ENCODE peak calls at places on chromosomes 13 and 19, in five cellular contexts. One of them, this sample, is unnamed.

GRCh38 chr19:10368101-10368803 is 12.1 kb downstream of the TYK2 start:
- ATAC-seq in foreskin keratinocyte: no peak
- ATAC-seq in natural killer cell: no peak
- ATAC-seq in upper lobe of left lung: no peak
- ATAC-seq in HCT116: peak; percentile 47
- ATAC-seq in this sample: no peak

GRCh38 chr19:6963259-6963852 is 57.9 kb downstream of the MBD3L2B start:
- ATAC-seq in foreskin keratinocyte: no peak
- ATAC-seq in natural killer cell: no peak
- ATAC-seq in upper lobe of left lung: no peak
- ATAC-seq in HCT116: no peak
- ATAC-seq in this sample: no peak

GRCh38 chr13:90746230-90746629 is 601.3 kb upstream of the MIR17HG start:
- ATAC-seq in foreskin keratinocyte: no peak
- ATAC-seq in natural killer cell: no peak
- ATAC-seq in upper lobe of left lung: no peak
- ATAC-seq in HCT116: no peak
- ATAC-seq in this sample: no peak

GRCh38 chr19:36151144-36152051 is 849 bp downstream of the COX7A1 start:
- ATAC-seq in foreskin keratinocyte: no peak
- ATAC-seq in natural killer cell: no peak
- ATAC-seq in upper lobe of left lung: peak; percentile 64
- ATAC-seq in HCT116: no peak
- ATAC-seq in this sample: peak; percentile 65

GRCh38 chr13:112182831-112183543 is 116.0 kb downstream of the SOX1 start:
- ATAC-seq in foreskin keratinocyte: no peak
- ATAC-seq in natural killer cell: no peak
- ATAC-seq in upper lobe of left lung: peak; percentile 58
- ATAC-seq in HCT116: no peak
- ATAC-seq in this sample: no peak

GRCh38 chr13:70568571-70568970 is 460.3 kb upstream of the KLHL1 start:
- ATAC-seq in foreskin keratinocyte: no peak
- ATAC-seq in natural killer cell: no peak
- ATAC-seq in upper lobe of left lung: no peak
- ATAC-seq in HCT116: no peak
- ATAC-seq in this sample: no peak

GRCh38 chr19:11673608-11674041 is 65.1 kb downstream of the ZNF823 start:
- ATAC-seq in foreskin keratinocyte: no peak
- ATAC-seq in natural killer cell: peak; percentile 38
- ATAC-seq in upper lobe of left lung: peak; percentile 87
- ATAC-seq in HCT116: peak; percentile 58
- ATAC-seq in this sample: peak; percentile 85

GRCh38 chr13:99628442-99628841 is 127.2 kb downstream of the TM9SF2 start:
- ATAC-seq in foreskin keratinocyte: no peak
- ATAC-seq in natural killer cell: no peak
- ATAC-seq in upper lobe of left lung: no peak
- ATAC-seq in HCT116: no peak
- ATAC-seq in this sample: no peak

GRCh38 chr19:18290250-18291018 is 9.0 kb upstream of the JUND start:
- ATAC-seq in foreskin keratinocyte: no peak
- ATAC-seq in natural killer cell: peak; percentile 50
- ATAC-seq in upper lobe of left lung: no peak
- ATAC-seq in HCT116: no peak
- ATAC-seq in this sample: no peak

GRCh38 chr13:112851107-112852046 is 117.6 kb upstream of the MCF2L start:
- ATAC-seq in foreskin keratinocyte: no peak
- ATAC-seq in natural killer cell: no peak
- ATAC-seq in upper lobe of left lung: no peak
- ATAC-seq in HCT116: no peak
- ATAC-seq in this sample: no peak

GRCh38 chr19:956747-957451 is 27.2 kb upstream of the WDR18 start:
- ATAC-seq in foreskin keratinocyte: no peak
- ATAC-seq in natural killer cell: no peak
- ATAC-seq in upper lobe of left lung: no peak
- ATAC-seq in HCT116: peak; percentile 53
- ATAC-seq in this sample: no peak

GRCh38 chr19:14440049-14440448 is 6.9 kb downstream of the PKN1 start:
- ATAC-seq in foreskin keratinocyte: no peak
- ATAC-seq in natural killer cell: peak; percentile 63
- ATAC-seq in upper lobe of left lung: peak; percentile 77
- ATAC-seq in HCT116: no peak
- ATAC-seq in this sample: peak; percentile 40

GRCh38 chr19:1844536-1845515 is 3.5 kb downstream of the REXO1 start:
- ATAC-seq in foreskin keratinocyte: no peak
- ATAC-seq in natural killer cell: no peak
- ATAC-seq in upper lobe of left lung: no peak
- ATAC-seq in HCT116: no peak
- ATAC-seq in this sample: no peak

GRCh38 chr19:40208602-40209001 is 9.6 kb downstream of the TTC9B start:
- ATAC-seq in foreskin keratinocyte: no peak
- ATAC-seq in natural killer cell: no peak
- ATAC-seq in upper lobe of left lung: no peak
- ATAC-seq in HCT116: no peak
- ATAC-seq in this sample: no peak

GRCh38 chr13:29513981-29514719 is 81.3 kb downstream of the SLC7A1 start:
- ATAC-seq in foreskin keratinocyte: no peak
- ATAC-seq in natural killer cell: no peak
- ATAC-seq in upper lobe of left lung: peak; percentile 9
- ATAC-seq in HCT116: no peak
- ATAC-seq in this sample: no peak

DNA sequence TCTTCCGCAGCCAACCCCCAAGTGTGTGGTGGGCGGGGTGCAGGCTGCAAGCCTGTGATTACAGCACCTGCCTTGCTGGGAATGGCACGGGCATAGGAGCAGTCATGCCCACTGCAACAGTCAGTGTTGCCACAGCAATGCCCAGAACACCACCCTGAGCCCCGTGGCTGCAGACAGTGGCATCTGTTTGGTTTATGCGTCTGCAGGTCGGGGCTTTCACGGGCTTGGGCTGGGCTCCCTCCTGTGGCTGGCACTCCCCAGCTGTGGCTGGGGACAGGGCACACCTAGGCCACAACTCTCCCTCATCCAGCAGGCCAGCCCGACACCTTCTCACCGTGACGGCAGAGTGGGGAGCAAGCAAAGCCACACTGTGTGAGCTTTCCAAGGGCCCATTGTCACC is 115.3 kb upstream of the C1QTNF9B start:
- ATAC-seq in foreskin keratinocyte: no peak
- ATAC-seq in natural killer cell: peak; percentile 68
- ATAC-seq in upper lobe of left lung: no peak
- ATAC-seq in HCT116: no peak
- ATAC-seq in this sample: no peak
- TF ChIP-seq CTCF in foreskin keratinocyte: no peak
- TF ChIP-seq CTCF in natural killer cell: no peak
- TF ChIP-seq CTCF in upper lobe of left lung: no peak
- TF ChIP-seq CTCF in HCT116: no peak
- TF ChIP-seq CTCF in this sample: no peak

DNA sequence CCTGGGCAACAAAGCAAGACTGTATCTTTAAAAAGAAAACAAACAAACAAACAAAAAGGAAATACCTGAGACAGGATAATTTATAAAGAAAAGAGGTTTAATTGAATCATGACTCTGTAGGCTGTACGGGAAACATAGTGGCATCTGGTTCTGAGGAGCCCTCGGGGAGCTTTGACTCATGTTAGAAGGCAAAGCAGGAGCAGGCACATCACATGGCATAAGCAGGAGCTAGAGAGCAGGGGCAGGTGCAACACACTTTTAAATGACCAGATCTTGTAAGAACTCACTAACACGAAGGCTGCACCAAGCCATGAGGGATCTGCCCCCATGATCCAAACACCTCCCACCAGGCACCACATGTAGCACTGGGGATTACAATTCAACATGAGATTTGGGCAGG is 13.2 kb upstream of the OR10H2 start:
- ATAC-seq in foreskin keratinocyte: no peak
- ATAC-seq in natural killer cell: no peak
- ATAC-seq in upper lobe of left lung: no peak
- ATAC-seq in HCT116: no peak
- ATAC-seq in this sample: no peak
- TF ChIP-seq CTCF in foreskin keratinocyte: no peak
- TF ChIP-seq CTCF in natural killer cell: no peak
- TF ChIP-seq CTCF in upper lobe of left lung: no peak
- TF ChIP-seq CTCF in HCT116: no peak
- TF ChIP-seq CTCF in this sample: no peak

GRCh38 chr19:50255115-50255514 is 51.7 kb downstream of the MYH14 start:
- ATAC-seq in foreskin keratinocyte: no peak
- ATAC-seq in natural killer cell: no peak
- ATAC-seq in upper lobe of left lung: no peak
- ATAC-seq in HCT116: no peak
- ATAC-seq in this sample: no peak
- TF ChIP-seq CTCF in foreskin keratinocyte: no peak
- TF ChIP-seq CTCF in natural killer cell: no peak
- TF ChIP-seq CTCF in upper lobe of left lung: no peak
- TF ChIP-seq CTCF in HCT116: peak; percentile 16
- TF ChIP-seq CTCF in this sample: no peak

GRCh38 chr13:95707035-95707434 is 30.1 kb downstream of the DNAJC3 start:
- ATAC-seq in foreskin keratinocyte: no peak
- ATAC-seq in natural killer cell: peak; percentile 18
- ATAC-seq in upper lobe of left lung: no peak
- ATAC-seq in HCT116: no peak
- ATAC-seq in this sample: no peak

GRCh38 chr13:95708390-95708774 is 31.4 kb downstream of the DNAJC3 start:
- ATAC-seq in foreskin keratinocyte: no peak
- ATAC-seq in natural killer cell: no peak
- ATAC-seq in upper lobe of left lung: no peak
- ATAC-seq in HCT116: no peak
- ATAC-seq in this sample: no peak

GRCh38 chr13:95706356-95706755 is 29.4 kb downstream of the DNAJC3 start:
- ATAC-seq in foreskin keratinocyte: no peak
- ATAC-seq in natural killer cell: no peak
- ATAC-seq in upper lobe of left lung: no peak
- ATAC-seq in HCT116: no peak
- ATAC-seq in this sample: no peak

GRCh38 chr13:95707442-95708389 is 30.8 kb downstream of the DNAJC3 start:
- ATAC-seq in foreskin keratinocyte: no peak
- ATAC-seq in natural killer cell: no peak
- ATAC-seq in upper lobe of left lung: peak; percentile 80
- ATAC-seq in HCT116: no peak
- ATAC-seq in this sample: no peak

GRCh38 chr13:95704510-95704909 is 27.6 kb downstream of the DNAJC3 start:
- ATAC-seq in foreskin keratinocyte: peak; percentile 35
- ATAC-seq in natural killer cell: no peak
- ATAC-seq in upper lobe of left lung: no peak
- ATAC-seq in HCT116: peak; percentile 72
- ATAC-seq in this sample: no peak
- TF ChIP-seq CTCF in foreskin keratinocyte: peak; percentile 51
- TF ChIP-seq CTCF in natural killer cell: no peak
- TF ChIP-seq CTCF in upper lobe of left lung: peak; percentile 14
- TF ChIP-seq CTCF in HCT116: peak; percentile 43
- TF ChIP-seq CTCF in this sample: no peak

DNA sequence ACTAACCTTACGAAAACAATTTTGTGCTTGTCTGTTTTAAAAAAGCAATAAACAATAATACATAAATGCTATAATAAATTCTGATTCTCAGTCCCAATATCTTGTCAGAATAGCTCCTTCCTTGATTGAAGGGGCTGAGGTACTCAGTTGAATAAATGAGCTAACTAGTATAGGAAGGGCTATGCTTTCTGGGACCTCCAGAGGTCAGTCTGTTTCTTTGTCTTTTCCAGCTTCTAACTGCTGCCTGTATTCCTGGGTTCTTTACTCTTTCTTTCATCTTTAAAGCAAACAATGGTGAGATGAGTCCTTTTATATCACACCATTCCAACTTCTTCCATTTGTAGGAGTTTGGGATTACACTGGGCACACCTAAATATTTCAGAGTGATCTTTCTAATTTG is 1297.0 kb upstream of the ATXN8OS start:
- ATAC-seq in foreskin keratinocyte: no peak
- ATAC-seq in natural killer cell: no peak
- ATAC-seq in upper lobe of left lung: no peak
- ATAC-seq in HCT116: peak; percentile 60
- ATAC-seq in this sample: no peak
- TF ChIP-seq CTCF in foreskin keratinocyte: no peak
- TF ChIP-seq CTCF in natural killer cell: no peak
- TF ChIP-seq CTCF in upper lobe of left lung: no peak
- TF ChIP-seq CTCF in HCT116: no peak
- TF ChIP-seq CTCF in this sample: no peak

GRCh38 chr13:27708325-27708724 is 84.0 kb upstream of the GSX1 start:
- ATAC-seq in foreskin keratinocyte: no peak
- ATAC-seq in natural killer cell: no peak
- ATAC-seq in upper lobe of left lung: no peak
- ATAC-seq in HCT116: no peak
- ATAC-seq in this sample: no peak

GRCh38 chr13:27713767-27714166 is 78.5 kb upstream of the GSX1 start:
- ATAC-seq in foreskin keratinocyte: no peak
- ATAC-seq in natural killer cell: no peak
- ATAC-seq in upper lobe of left lung: no peak
- ATAC-seq in HCT116: no peak
- ATAC-seq in this sample: no peak

GRCh38 chr13:27709779-27710178 is 82.5 kb upstream of the GSX1 start:
- ATAC-seq in foreskin keratinocyte: no peak
- ATAC-seq in natural killer cell: no peak
- ATAC-seq in upper lobe of left lung: no peak
- ATAC-seq in HCT116: no peak
- ATAC-seq in this sample: no peak

DNA sequence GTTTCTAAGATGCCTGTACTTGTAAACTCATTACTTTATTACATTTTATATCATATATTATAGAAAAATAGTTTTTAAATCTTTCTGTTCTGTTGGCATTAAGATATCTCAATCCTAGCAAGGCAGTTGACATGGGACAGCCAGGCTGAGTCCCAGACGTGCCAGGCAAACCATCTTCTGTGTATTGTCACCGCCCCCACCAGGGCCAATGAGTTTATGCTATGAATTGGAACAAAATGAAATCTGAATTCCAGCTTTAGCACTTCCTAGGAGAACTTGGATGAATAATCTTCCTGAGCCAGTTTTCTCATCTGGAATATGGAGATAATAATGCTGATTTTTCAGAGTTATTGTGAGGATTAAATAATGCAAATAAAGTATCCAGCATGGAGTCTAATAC is 79.9 kb upstream of the GSX1 start:
- ATAC-seq in foreskin keratinocyte: no peak
- ATAC-seq in natural killer cell: no peak
- ATAC-seq in upper lobe of left lung: no peak
- ATAC-seq in HCT116: peak; percentile 67
- ATAC-seq in this sample: no peak
- TF ChIP-seq CTCF in foreskin keratinocyte: peak; percentile 56
- TF ChIP-seq CTCF in natural killer cell: peak; percentile 16
- TF ChIP-seq CTCF in upper lobe of left lung: no peak
- TF ChIP-seq CTCF in HCT116: peak; percentile 28
- TF ChIP-seq CTCF in this sample: no peak

DNA sequence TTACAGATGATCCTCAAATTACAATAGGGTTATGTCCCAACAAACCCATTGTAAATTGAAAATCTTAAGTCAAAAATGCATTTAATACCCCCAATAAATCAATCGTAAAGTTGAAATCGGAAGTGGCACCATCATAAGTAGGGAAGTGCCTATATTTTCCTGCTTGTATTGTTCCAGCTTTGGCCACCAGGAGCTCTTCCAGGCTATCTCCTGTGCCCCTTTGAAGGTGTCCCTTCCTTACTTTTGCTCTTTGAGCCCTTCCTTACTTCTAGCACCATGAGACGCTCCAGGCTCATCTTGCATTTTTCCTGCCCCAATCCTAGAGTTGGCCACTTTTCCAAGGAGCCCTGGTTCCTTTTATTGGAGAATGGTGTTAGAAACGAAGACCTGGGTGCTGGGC is 163.0 kb upstream of the TSC22D1 start:
- ATAC-seq in foreskin keratinocyte: no peak
- ATAC-seq in natural killer cell: no peak
- ATAC-seq in upper lobe of left lung: no peak
- ATAC-seq in HCT116: peak; percentile 72
- ATAC-seq in this sample: no peak
- TF ChIP-seq CTCF in foreskin keratinocyte: no peak
- TF ChIP-seq CTCF in natural killer cell: no peak
- TF ChIP-seq CTCF in upper lobe of left lung: no peak
- TF ChIP-seq CTCF in HCT116: peak; percentile 34
- TF ChIP-seq CTCF in this sample: no peak